ENCODE peak calls at places on chromosomes 3 and 15, in eight cellular contexts. N is left cardiac atrium, P is ACHN, J is fibroblast of the conjunctiva, F is astrocyte of the spinal cord, H is LoVo, R is neural crest cell, W is OCI-LY7. O is an unnamed sample.

GRCh38 chr15:74817370-74817737 is 4.7 kb downstream of the LMAN1L start:
- DNase-seq in R (no peak), P (no peak), N (peak; percentile 69), H (no peak), W (no peak), J (no peak), F (no peak), O (peak; percentile 86)

GRCh38 chr15:80776420-80777045 is 2.6 kb upstream of the CEMIP start:
- DNase-seq in F (peak; percentile 83), R (peak; percentile 82), P (peak; percentile 69), H (peak; percentile 76), J (peak; percentile 59), N (peak; percentile 72), W (peak; percentile 51), O (peak; percentile 74)

GRCh38 chr3:188241072-188241471 is 87.1 kb downstream of the LPP start:
- DNase-seq in J (no peak), W (peak; percentile 62), N (peak; percentile 50), F (peak; percentile 71), R (no peak), P (no peak), H (no peak), O (peak; percentile 68)

GRCh38 chr3:191220908-191221307 is 21.9 kb downstream of the OSTN start:
- DNase-seq in F (no peak), W (peak; percentile 24), P (no peak), N (no peak), R (no peak), H (no peak), J (no peak), O (no peak)

GRCh38 chr3:135965129-135965505 is 411 bp upstream of the PPP2R3A start:
- DNase-seq in R (no peak), F (peak; percentile 77), P (no peak), J (no peak), H (no peak), W (no peak), N (no peak), O (no peak)

GRCh38 chr3:147333098-147333497 is 73.2 kb downstream of the ZIC4 start:
- DNase-seq in P (no peak), W (no peak), R (no peak), J (no peak), F (no peak), N (no peak), H (no peak), O (no peak)

GRCh38 chr3:169430687-169431404 is 232.7 kb downstream of the MECOM start:
- DNase-seq in J (no peak), H (peak; percentile 77), N (peak; percentile 47), P (no peak), W (peak; percentile 1), R (no peak), F (peak; percentile 36), O (peak; percentile 40)

GRCh38 chr3:172648736-172649135 is 62.1 kb downstream of the NCEH1 start:
- DNase-seq in W (no peak), R (no peak), P (no peak), H (no peak), N (no peak), J (no peak), F (no peak), O (no peak)

GRCh38 chr15:77870195-77871065 is 207.1 kb downstream of the TBC1D2B start:
- DNase-seq in P (peak; percentile 60), J (peak; percentile 22), F (peak; percentile 52), N (peak; percentile 62), R (peak; percentile 79), H (peak; percentile 74), W (peak; percentile 46), O (peak; percentile 78)

GRCh38 chr3:21654662-21655061 is 96.3 kb downstream of the ZNF385D start:
- DNase-seq in P (no peak), W (no peak), R (no peak), H (no peak), F (peak; percentile 84), N (no peak), J (peak; percentile 37), O (no peak)

GRCh38 chr15:62845239-62846126 is 197.1 kb upstream of the TPM1 start:
- DNase-seq in N (no peak), H (no peak), R (no peak), J (no peak), P (peak; percentile 54), F (no peak), W (no peak), O (no peak)

GRCh38 chr3:6047016-6047415 is 813.9 kb upstream of the GRM7 start:
- DNase-seq in H (no peak), F (no peak), J (no peak), W (no peak), N (no peak), P (no peak), R (no peak), O (no peak)

GRCh38 chr15:41919201-41919820 is 25.5 kb upstream of the SPTBN5 start:
- DNase-seq in R (no peak), W (no peak), P (no peak), H (no peak), N (no peak), F (no peak), J (no peak), O (no peak)

GRCh38 chr3:193910886-193911738 is 224.8 kb upstream of the HES1 start:
- DNase-seq in H (no peak), J (no peak), W (no peak), P (no peak), N (no peak), R (no peak), F (no peak), O (peak; percentile 69)

GRCh38 chr3:8663177-8664061 is 18.8 kb upstream of the SSUH2 start:
- DNase-seq in J (peak; percentile 53), W (peak; percentile 62), P (peak; percentile 75), F (peak; percentile 68), H (peak; percentile 58), N (peak; percentile 64), R (peak; percentile 86), O (peak; percentile 35)

GRCh38 chr3:119240582-119241434 is at the start of gene B4GALT4:
- DNase-seq in J (peak; percentile 69), F (peak; percentile 92), P (peak; percentile 87), R (peak; percentile 69), H (peak; percentile 88), W (peak; percentile 93), N (peak; percentile 92), O (peak; percentile 95)

GRCh38 chr15:100140527-100141303 is 201.1 kb downstream of the ADAMTS17 start:
- DNase-seq in J (no peak), H (no peak), P (no peak), N (no peak), R (no peak), W (no peak), F (no peak), O (no peak)

GRCh38 chr3:42653303-42653559 is 266 bp upstream of the ZBTB47 start:
- DNase-seq in N (no peak), J (no peak), R (no peak), W (no peak), F (no peak), P (no peak), H (no peak), O (no peak)

GRCh38 chr3:150588027-150588830 is 14.9 kb upstream of the SELENOT start:
- DNase-seq in J (no peak), H (no peak), R (no peak), F (no peak), P (no peak), N (peak; percentile 59), W (no peak), O (peak; percentile 83)